ENCODE peak calls at places on chromosomes 2 and 18, in five cellular contexts. N, J, L, Z and U are unnamed samples.

GRCh38 chr2:235347691-235348090 is 146.2 kb upstream of the AGAP1 start:
- DNase-seq in N (no peak), J (no peak), L (no peak), Z (no peak), U (no peak)

GRCh38 chr2:86017901-86018896 is 87.5 kb downstream of the POLR1A start:
- DNase-seq in N (no peak), J (peak; percentile 54), L (peak; percentile 91), Z (no peak), U (peak; percentile 84)

GRCh38 chr2:19866741-19867140 is 35.0 kb downstream of the TTC32 start:
- DNase-seq in N (no peak), J (no peak), L (no peak), Z (no peak), U (no peak)

GRCh38 chr18:61736168-61736567 is 156.6 kb downstream of the RNF152 start:
- DNase-seq in N (no peak), J (no peak), L (no peak), Z (no peak), U (no peak)

GRCh38 chr2:15223887-15224286 is 337.2 kb downstream of the NBAS start:
- DNase-seq in N (no peak), J (no peak), L (no peak), Z (no peak), U (no peak)

GRCh38 chr2:218370410-218371063 is 11.5 kb upstream of the SLC11A1 start:
- DNase-seq in N (no peak), J (no peak), L (no peak), Z (no peak), U (no peak)

GRCh38 chr2:229212241-229212640 is 58.8 kb downstream of the PID1 start:
- DNase-seq in N (no peak), J (no peak), L (no peak), Z (no peak), U (no peak)

GRCh38 chr2:115165529-115166109 is 723.2 kb downstream of the DPP10 start:
- DNase-seq in N (no peak), J (peak; percentile 7), L (peak; percentile 26), Z (peak; percentile 0), U (no peak)

GRCh38 chr18:23259701-23260661 is 124.7 kb downstream of the CABLES1 start:
- DNase-seq in N (no peak), J (peak; percentile 81), L (peak; percentile 82), Z (peak; percentile 85), U (peak; percentile 76)

GRCh38 chr2:44707945-44708645 is 233.4 kb upstream of the SIX3 start:
- DNase-seq in N (no peak), J (peak; percentile 47), L (no peak), Z (peak; percentile 60), U (no peak)

GRCh38 chr2:85799215-85799956 is 45.6 kb downstream of the ATOH8 start:
- DNase-seq in N (no peak), J (no peak), L (peak; percentile 48), Z (no peak), U (peak; percentile 30)

GRCh38 chr18:44723366-44723765 is 42.7 kb downstream of the SETBP1 start:
- DNase-seq in N (no peak), J (no peak), L (no peak), Z (no peak), U (no peak)

GRCh38 chr2:5560981-5561380 is 131.2 kb upstream of the SOX11 start:
- DNase-seq in N (no peak), J (no peak), L (no peak), Z (no peak), U (no peak)

GRCh38 chr2:66446178-66446860 is 11.4 kb downstream of the MEIS1 start:
- DNase-seq in N (no peak), J (peak; percentile 64), L (peak; percentile 53), Z (no peak), U (no peak)

GRCh38 chr2:217616936-217617335 is 385.9 kb downstream of the TNS1 start:
- DNase-seq in N (no peak), J (no peak), L (no peak), Z (no peak), U (no peak)

GRCh38 chr2:25204190-25204838 is 35.9 kb upstream of the POMC start:
- DNase-seq in N (no peak), J (peak; percentile 28), L (no peak), Z (no peak), U (no peak)

GRCh38 chr18:80200932-80201672 is 46.2 kb downstream of the PARD6G start:
- DNase-seq in N (no peak), J (no peak), L (no peak), Z (peak; percentile 82), U (no peak)

GRCh38 chr18:9334351-9335254 is at the start of gene TWSG1:
- DNase-seq in N (peak; percentile 80), J (peak; percentile 97), L (peak; percentile 86), Z (peak; percentile 71), U (peak; percentile 95)

GRCh38 chr2:160613466-160614153 is 120.0 kb upstream of the RBMS1 start:
- DNase-seq in N (no peak), J (no peak), L (no peak), Z (no peak), U (no peak)

GRCh38 chr2:10919415-10919775 is 7.7 kb downstream of the KCNF1 start:
- DNase-seq in N (no peak), J (no peak), L (no peak), Z (no peak), U (no peak)

GRCh38 chr2:201200345-201200744 is 17.4 kb downstream of the CASP10 start:
- DNase-seq in N (no peak), J (no peak), L (no peak), Z (no peak), U (no peak)

GRCh38 chr2:237700583-237701032 is 73.2 kb downstream of the LRRFIP1 start:
- DNase-seq in N (no peak), J (no peak), L (no peak), Z (peak; percentile 37), U (no peak)

GRCh38 chr2:85174943-85175342 is 41.8 kb downstream of the TCF7L1 start:
- DNase-seq in N (no peak), J (no peak), L (no peak), Z (peak; percentile 12), U (no peak)

GRCh38 chr18:39600894-39601293 is 2035.3 kb upstream of the CELF4 start:
- DNase-seq in N (no peak), J (no peak), L (no peak), Z (no peak), U (no peak)

GRCh38 chr2:229445501-229446294 is 174.6 kb upstream of the PID1 start:
- DNase-seq in N (no peak), J (no peak), L (peak; percentile 48), Z (no peak), U (peak; percentile 7)

GRCh38 chr18:13376841-13377351 is 158.3 kb downstream of the LDLRAD4 start:
- DNase-seq in N (no peak), J (no peak), L (no peak), Z (no peak), U (no peak)

GRCh38 chr2:68837164-68837860 is 33.9 kb downstream of the BMP10 start:
- DNase-seq in N (no peak), J (peak; percentile 67), L (no peak), Z (no peak), U (no peak)

GRCh38 chr18:7567487-7568425 is 640 bp downstream of the PTPRM start:
- DNase-seq in N (no peak), J (peak; percentile 63), L (no peak), Z (no peak), U (no peak)

GRCh38 chr2:63735931-63736820 is 105.5 kb upstream of the UGP2 start:
- DNase-seq in N (no peak), J (no peak), L (no peak), Z (no peak), U (no peak)

GRCh38 chr2:207372483-207372882 is 157.3 kb upstream of the CREB1 start:
- DNase-seq in N (no peak), J (no peak), L (no peak), Z (no peak), U (no peak)

GRCh38 chr2:23532311-23533013 is 147.5 kb downstream of the KLHL29 start:
- DNase-seq in N (no peak), J (no peak), L (no peak), Z (peak; percentile 35), U (no peak)

GRCh38 chr2:43139501-43139900 is 86.9 kb downstream of the ZFP36L2 start:
- DNase-seq in N (no peak), J (no peak), L (no peak), Z (no peak), U (no peak)

GRCh38 chr2:69203166-69203985 is 183.7 kb downstream of the GFPT1 start:
- DNase-seq in N (no peak), J (no peak), L (no peak), Z (no peak), U (no peak)